ENCODE peak calls at places on chromosome 15, in five cellular contexts. X is suprapubic skin, F is HCT116, J is heart right ventricle, C is spleen. P is an unnamed sample.

GRCh38 chr15:90823455-90823974 is 44.9 kb upstream of the FURIN start:
- DNase-seq in X (no peak), F (no peak), J (no peak), C (no peak), P (no peak)

GRCh38 chr15:68307131-68307928 is 29.8 kb downstream of the FEM1B start:
- DNase-seq in X (no peak), F (no peak), J (no peak), C (peak; percentile 49), P (no peak)

GRCh38 chr15:83319771-83320170 is 35.3 kb upstream of the BNC1 start:
- DNase-seq in X (no peak), F (no peak), J (no peak), C (no peak), P (no peak)

GRCh38 chr15:36208868-36209582 is 370.4 kb upstream of the CDIN1 start:
- DNase-seq in X (no peak), F (no peak), J (no peak), C (no peak), P (no peak)

GRCh38 chr15:101025896-101026631 is 106.9 kb downstream of the LRRK1 start:
- DNase-seq in X (peak; percentile 78), F (no peak), J (no peak), C (peak; percentile 55), P (no peak)

GRCh38 chr15:57859130-57859685 is 152.7 kb downstream of the POLR2M start:
- DNase-seq in X (no peak), F (no peak), J (no peak), C (no peak), P (no peak)

GRCh38 chr15:52734329-52734728 is 55.1 kb upstream of the ATOSA start:
- DNase-seq in X (no peak), F (no peak), J (no peak), C (no peak), P (no peak)

GRCh38 chr15:40847225-40847961 is 3.5 kb downstream of the SPINT1 start:
- DNase-seq in X (no peak), F (no peak), J (peak; percentile 21), C (peak; percentile 83), P (peak; percentile 70)

GRCh38 chr15:85707519-85708338 is 87.0 kb downstream of the KLHL25 start:
- DNase-seq in X (no peak), F (no peak), J (no peak), C (no peak), P (peak; percentile 59)

GRCh38 chr15:40466426-40467259 is 4.1 kb upstream of the CHST14 start:
- DNase-seq in X (no peak), F (no peak), J (no peak), C (peak; percentile 52), P (no peak)

GRCh38 chr15:84824260-84824690 is 7.1 kb downstream of the ALPK3 start:
- DNase-seq in X (no peak), F (no peak), J (no peak), C (no peak), P (no peak)

GRCh38 chr15:38533926-38534325 is 30.7 kb downstream of the RASGRP1 start:
- DNase-seq in X (no peak), F (no peak), J (no peak), C (no peak), P (no peak)

GRCh38 chr15:82648257-82649103 is 1.3 kb upstream of the CPEB1 start:
- DNase-seq in X (no peak), F (no peak), J (no peak), C (no peak), P (no peak)

GRCh38 chr15:89107984-89108383 is 19.7 kb downstream of the ABHD2 start:
- DNase-seq in X (no peak), F (no peak), J (no peak), C (no peak), P (no peak)

GRCh38 chr15:42796955-42797779 is 60.2 kb upstream of the CDAN1 start:
- DNase-seq in X (no peak), F (no peak), J (no peak), C (no peak), P (no peak)

GRCh38 chr15:84915011-84915958 is 30.8 kb downstream of the SLC28A1 start:
- DNase-seq in X (no peak), F (peak; percentile 81), J (peak; percentile 75), C (no peak), P (peak; percentile 87)

GRCh38 chr15:100558771-100559254 is 30.1 kb upstream of the CERS3 start:
- DNase-seq in X (no peak), F (no peak), J (no peak), C (peak; percentile 82), P (no peak)

GRCh38 chr15:53917109-53917508 is 61.1 kb upstream of the UNC13C start:
- DNase-seq in X (no peak), F (no peak), J (no peak), C (no peak), P (no peak)

GRCh38 chr15:43880406-43881184 is 53.8 kb downstream of the WDR76 start:
- DNase-seq in X (peak; percentile 43), F (no peak), J (no peak), C (no peak), P (no peak)

GRCh38 chr15:40845511-40846284 is 1.9 kb downstream of the SPINT1 start:
- DNase-seq in X (no peak), F (no peak), J (no peak), C (peak; percentile 39), P (peak; percentile 31)

GRCh38 chr15:38758001-38758400 is 193.4 kb upstream of the RASGRP1 start:
- DNase-seq in X (no peak), F (no peak), J (no peak), C (no peak), P (no peak)

GRCh38 chr15:97893988-97894387 is 66.5 kb upstream of the ARRDC4 start:
- DNase-seq in X (no peak), F (no peak), J (no peak), C (no peak), P (peak; percentile 48)

GRCh38 chr15:63994073-63994600 is 52.1 kb downstream of the DAPK2 start:
- DNase-seq in X (no peak), F (no peak), J (no peak), C (no peak), P (no peak)

GRCh38 chr15:63987979-63988378 is 58.3 kb downstream of the DAPK2 start:
- DNase-seq in X (no peak), F (no peak), J (no peak), C (peak; percentile 39), P (no peak)

GRCh38 chr15:63992300-63992699 is 54.0 kb downstream of the DAPK2 start:
- DNase-seq in X (no peak), F (no peak), J (no peak), C (no peak), P (no peak)

GRCh38 chr15:63990449-63990848 is 55.8 kb downstream of the DAPK2 start:
- DNase-seq in X (no peak), F (no peak), J (no peak), C (peak; percentile 68), P (no peak)

GRCh38 chr15:63991706-63992105 is 54.6 kb downstream of the DAPK2 start:
- DNase-seq in X (no peak), F (no peak), J (no peak), C (no peak), P (no peak)
- H3K27ac ChIP-seq in X (no peak overlapping the region), F (no peak overlapping the region), J (peak overlapping the region; percentile 73), C (peak overlapping the region; percentile 55), P (peak overlapping the region; percentile 3)

GRCh38 chr15:62994975-62995730 is 47.4 kb upstream of the TPM1 start:
- DNase-seq in X (no peak), F (no peak), J (no peak), C (no peak), P (no peak)

GRCh38 chr15:62997441-62997840 is 45.1 kb upstream of the TPM1 start:
- DNase-seq in X (no peak), F (no peak), J (no peak), C (no peak), P (no peak)

GRCh38 chr15:62993066-62993465 is 49.5 kb upstream of the TPM1 start:
- DNase-seq in X (no peak), F (no peak), J (no peak), C (no peak), P (no peak)

GRCh38 chr15:62991698-62992097 is 50.8 kb upstream of the TPM1 start:
- DNase-seq in X (no peak), F (no peak), J (no peak), C (no peak), P (no peak)

GRCh38 chr15:62994439-62994838 is 48.1 kb upstream of the TPM1 start:
- DNase-seq in X (no peak), F (no peak), J (no peak), C (no peak), P (no peak)
- H3K27ac ChIP-seq in X (no peak overlapping the region), F (no peak overlapping the region), J (no peak overlapping the region), C (no peak overlapping the region), P (no peak overlapping the region)

DNA sequence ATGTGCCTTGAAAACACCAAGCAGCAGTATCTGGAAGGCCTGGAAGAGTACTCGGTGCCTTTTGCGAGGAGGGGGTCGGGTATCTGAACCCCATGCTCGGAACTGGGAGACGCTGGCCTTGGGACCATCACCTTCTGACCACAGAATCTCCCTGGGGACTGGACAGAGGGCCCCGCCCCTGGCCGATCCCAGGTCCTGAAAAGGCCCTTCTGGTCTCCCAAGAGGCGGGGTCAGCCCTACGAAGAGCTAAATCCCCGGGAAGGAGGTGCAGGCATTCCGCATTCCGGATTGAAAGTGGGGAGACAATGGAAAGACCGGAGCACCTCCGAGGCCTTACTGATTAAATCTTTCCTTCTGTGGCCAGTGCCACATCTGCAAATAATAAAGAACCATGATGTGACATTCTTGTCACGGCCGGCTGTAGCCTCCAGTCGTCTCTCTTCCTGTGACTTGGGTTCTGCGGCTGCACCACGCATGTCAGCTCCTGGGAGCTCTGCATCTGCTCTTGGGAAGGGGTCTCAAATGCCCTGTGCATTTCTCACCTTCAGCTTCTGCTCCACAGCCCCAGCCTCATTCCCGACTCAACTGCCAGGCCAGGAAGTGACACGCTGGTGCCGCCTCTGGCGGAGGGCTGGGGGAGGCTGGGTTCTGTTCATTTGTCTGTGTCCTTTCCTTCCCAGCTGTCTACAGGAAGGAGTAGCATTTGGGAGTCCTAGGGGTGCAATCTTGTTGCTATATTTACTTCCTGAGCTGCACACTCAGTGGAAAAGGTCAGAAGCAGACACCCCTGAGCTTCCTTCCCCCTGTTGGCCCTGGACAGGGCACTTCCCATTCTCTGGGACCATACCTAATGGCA is 173.5 kb downstream of the KLF13 start:
- DNase-seq in X (no peak), F (no peak), J (no peak), C (no peak), P (no peak)
- H3K27ac ChIP-seq in X (no peak overlapping the region), F (no peak overlapping the region), J (peak overlapping the region; percentile 59), C (peak overlapping the region; percentile 54), P (no peak overlapping the region)

DNA sequence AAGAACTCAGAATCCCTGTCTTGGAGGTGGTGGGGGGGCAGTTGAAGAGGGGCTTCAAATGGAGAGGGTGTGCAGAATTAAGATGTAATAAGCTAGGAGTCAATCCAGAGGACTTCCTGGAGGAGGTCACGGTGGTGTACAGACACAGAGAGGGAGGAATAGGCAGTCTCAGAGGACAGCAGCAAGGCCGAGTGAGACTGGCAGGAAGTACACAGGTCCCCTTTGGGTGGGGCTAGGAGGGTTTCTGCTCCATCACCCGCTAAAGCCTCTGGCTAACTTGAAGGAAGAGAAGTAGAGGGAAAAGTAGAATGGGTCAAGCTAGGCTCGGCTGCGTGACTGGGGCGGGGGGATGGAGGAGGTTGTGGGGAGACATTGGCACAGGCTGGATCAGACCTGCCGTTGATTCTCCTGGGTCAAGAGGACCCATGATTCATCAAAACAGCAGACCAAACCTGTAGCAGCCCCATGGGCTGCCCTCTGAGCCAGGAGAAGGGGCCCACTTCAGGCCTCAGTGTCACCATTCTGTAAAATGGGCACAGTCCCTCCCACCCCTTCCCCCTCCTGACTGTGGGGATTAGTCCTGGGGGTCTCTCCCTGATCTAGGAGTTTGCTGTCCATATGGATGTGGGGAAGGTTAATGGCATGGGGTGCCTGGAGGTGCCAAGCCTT is 16.9 kb downstream of the CSPG4 start:
- DNase-seq in X (no peak), F (no peak), J (no peak), C (no peak), P (no peak)
- H3K27ac ChIP-seq in X (peak overlapping the region; percentile 66), F (no peak overlapping the region), J (peak overlapping the region; percentile 76), C (no peak overlapping the region), P (no peak overlapping the region)

P was measured in MM.1S.